ENCODE peak calls at places on chromosomes 7 and 10, in six cellular contexts. One of them, this sample, is unnamed. For H3K4me1, the result is how much of the 10 kb centered on the place peaks cover.

GRCh38 chr10:5945561-5946418 is 31.6 kb downstream of the IL15RA start:
- DNase-seq in endothelial cell of umbilical vein: peak
- DNase-seq in astrocyte: peak
- DNase-seq in PC-3: peak
- DNase-seq in thyroid gland: peak
- DNase-seq in lung: peak
- DNase-seq in this sample: peak

GRCh38 chr7:130486114-130486962 is 5.5 kb upstream of the MEST start:
- DNase-seq in endothelial cell of umbilical vein: peak
- DNase-seq in astrocyte: no peak
- DNase-seq in PC-3: peak
- DNase-seq in thyroid gland: peak
- DNase-seq in lung: peak
- DNase-seq in this sample: no peak

GRCh38 chr10:70927221-70927943 is 39.0 kb upstream of the PCBD1 start:
- DNase-seq in endothelial cell of umbilical vein: no peak
- DNase-seq in astrocyte: peak
- DNase-seq in PC-3: no peak
- DNase-seq in thyroid gland: no peak
- DNase-seq in lung: no peak
- DNase-seq in this sample: no peak

GRCh38 chr10:18486444-18486843 is 164.9 kb downstream of the NSUN6 start:
- DNase-seq in endothelial cell of umbilical vein: no peak
- DNase-seq in astrocyte: no peak
- DNase-seq in PC-3: no peak
- DNase-seq in thyroid gland: no peak
- DNase-seq in lung: no peak
- DNase-seq in this sample: no peak

GRCh38 chr10:598415-599170 is 90.9 kb downstream of the DIP2C start:
- DNase-seq in endothelial cell of umbilical vein: no peak
- DNase-seq in astrocyte: peak
- DNase-seq in PC-3: no peak
- DNase-seq in thyroid gland: no peak
- DNase-seq in lung: no peak
- DNase-seq in this sample: peak

GRCh38 chr7:112162161-112163020 is 43.8 kb downstream of the DOCK4 start:
- DNase-seq in endothelial cell of umbilical vein: peak
- DNase-seq in astrocyte: peak
- DNase-seq in PC-3: peak
- DNase-seq in thyroid gland: peak
- DNase-seq in lung: peak
- DNase-seq in this sample: peak

GRCh38 chr10:113538131-113538530 is 14.7 kb upstream of the HABP2 start:
- DNase-seq in endothelial cell of umbilical vein: no peak
- DNase-seq in astrocyte: no peak
- DNase-seq in PC-3: no peak
- DNase-seq in thyroid gland: no peak
- DNase-seq in lung: no peak
- DNase-seq in this sample: no peak

GRCh38 chr7:107948645-107949442 is 54.1 kb downstream of the LAMB1 start:
- DNase-seq in endothelial cell of umbilical vein: peak
- DNase-seq in astrocyte: peak
- DNase-seq in PC-3: peak
- DNase-seq in thyroid gland: no peak
- DNase-seq in lung: no peak
- DNase-seq in this sample: peak

GRCh38 chr7:143284591-143285453 is at the start of gene TMEM139:
- DNase-seq in endothelial cell of umbilical vein: no peak
- DNase-seq in astrocyte: no peak
- DNase-seq in PC-3: peak
- DNase-seq in thyroid gland: peak
- DNase-seq in lung: peak
- DNase-seq in this sample: no peak

GRCh38 chr7:157357129-157358040 is 20.6 kb downstream of the DNAJB6 start:
- DNase-seq in endothelial cell of umbilical vein: no peak
- DNase-seq in astrocyte: no peak
- DNase-seq in PC-3: no peak
- DNase-seq in thyroid gland: no peak
- DNase-seq in lung: no peak
- DNase-seq in this sample: no peak

GRCh38 chr7:130400120-130400572 is 19.9 kb downstream of the CPA1 start:
- DNase-seq in endothelial cell of umbilical vein: peak
- DNase-seq in astrocyte: peak
- DNase-seq in PC-3: no peak
- DNase-seq in thyroid gland: no peak
- DNase-seq in lung: no peak
- DNase-seq in this sample: peak

GRCh38 chr7:37054631-37055300 is 330.5 kb upstream of the AOAH start:
- DNase-seq in endothelial cell of umbilical vein: peak
- DNase-seq in astrocyte: peak
- DNase-seq in PC-3: no peak
- DNase-seq in thyroid gland: no peak
- DNase-seq in lung: no peak
- DNase-seq in this sample: peak

GRCh38 chr7:101308245-101309085 is 13.1 kb downstream of the IFT22 start:
- DNase-seq in endothelial cell of umbilical vein: peak
- DNase-seq in astrocyte: peak
- DNase-seq in PC-3: peak
- DNase-seq in thyroid gland: peak
- DNase-seq in lung: peak
- DNase-seq in this sample: peak

GRCh38 chr7:100080895-100081534 is 508 bp downstream of the ZNF3 start:
- DNase-seq in endothelial cell of umbilical vein: peak
- DNase-seq in astrocyte: no peak
- DNase-seq in PC-3: peak
- DNase-seq in thyroid gland: no peak
- DNase-seq in lung: no peak
- DNase-seq in this sample: peak

GRCh38 chr7:38052786-38053185 is 125.3 kb upstream of the STARD3NL start:
- DNase-seq in endothelial cell of umbilical vein: no peak
- DNase-seq in astrocyte: no peak
- DNase-seq in PC-3: no peak
- DNase-seq in thyroid gland: no peak
- DNase-seq in lung: no peak
- DNase-seq in this sample: no peak

GRCh38 chr7:126179916-126180315 is 1072.8 kb downstream of the GRM8 start:
- DNase-seq in endothelial cell of umbilical vein: no peak
- DNase-seq in astrocyte: no peak
- DNase-seq in PC-3: no peak
- DNase-seq in thyroid gland: no peak
- DNase-seq in lung: no peak
- DNase-seq in this sample: no peak

GRCh38 chr10:7288060-7288690 is 122.7 kb downstream of the SFMBT2 start:
- DNase-seq in endothelial cell of umbilical vein: no peak
- DNase-seq in astrocyte: no peak
- DNase-seq in PC-3: peak
- DNase-seq in thyroid gland: no peak
- DNase-seq in lung: no peak
- DNase-seq in this sample: no peak

GRCh38 chr7:43619213-43620012 is 36.5 kb downstream of the STK17A start:
- DNase-seq in endothelial cell of umbilical vein: no peak
- DNase-seq in astrocyte: no peak
- DNase-seq in PC-3: peak
- DNase-seq in thyroid gland: no peak
- DNase-seq in lung: no peak
- DNase-seq in this sample: peak

GRCh38 chr10:59631882-59632281 is 77.8 kb downstream of the SLC16A9 start:
- DNase-seq in endothelial cell of umbilical vein: no peak
- DNase-seq in astrocyte: no peak
- DNase-seq in PC-3: no peak
- DNase-seq in thyroid gland: no peak
- DNase-seq in lung: no peak
- DNase-seq in this sample: no peak

GRCh38 chr10:124992462-124993344 is 50.8 kb downstream of the ZRANB1 start:
- DNase-seq in endothelial cell of umbilical vein: peak
- DNase-seq in astrocyte: peak
- DNase-seq in PC-3: peak
- DNase-seq in thyroid gland: peak
- DNase-seq in lung: peak
- DNase-seq in this sample: peak

GRCh38 chr10:124993345-124993708 is 51.4 kb downstream of the ZRANB1 start:
- DNase-seq in endothelial cell of umbilical vein: no peak
- DNase-seq in astrocyte: no peak
- DNase-seq in PC-3: no peak
- DNase-seq in thyroid gland: no peak
- DNase-seq in lung: no peak
- DNase-seq in this sample: no peak

GRCh38 chr10:124989526-124989925 is 47.6 kb downstream of the ZRANB1 start:
- DNase-seq in endothelial cell of umbilical vein: no peak
- DNase-seq in astrocyte: no peak
- DNase-seq in PC-3: no peak
- DNase-seq in thyroid gland: no peak
- DNase-seq in lung: peak
- DNase-seq in this sample: no peak

GRCh38 chr10:124991872-124992271 is 49.9 kb downstream of the ZRANB1 start:
- DNase-seq in endothelial cell of umbilical vein: no peak
- DNase-seq in astrocyte: no peak
- DNase-seq in PC-3: no peak
- DNase-seq in thyroid gland: no peak
- DNase-seq in lung: no peak
- DNase-seq in this sample: no peak

DNA sequence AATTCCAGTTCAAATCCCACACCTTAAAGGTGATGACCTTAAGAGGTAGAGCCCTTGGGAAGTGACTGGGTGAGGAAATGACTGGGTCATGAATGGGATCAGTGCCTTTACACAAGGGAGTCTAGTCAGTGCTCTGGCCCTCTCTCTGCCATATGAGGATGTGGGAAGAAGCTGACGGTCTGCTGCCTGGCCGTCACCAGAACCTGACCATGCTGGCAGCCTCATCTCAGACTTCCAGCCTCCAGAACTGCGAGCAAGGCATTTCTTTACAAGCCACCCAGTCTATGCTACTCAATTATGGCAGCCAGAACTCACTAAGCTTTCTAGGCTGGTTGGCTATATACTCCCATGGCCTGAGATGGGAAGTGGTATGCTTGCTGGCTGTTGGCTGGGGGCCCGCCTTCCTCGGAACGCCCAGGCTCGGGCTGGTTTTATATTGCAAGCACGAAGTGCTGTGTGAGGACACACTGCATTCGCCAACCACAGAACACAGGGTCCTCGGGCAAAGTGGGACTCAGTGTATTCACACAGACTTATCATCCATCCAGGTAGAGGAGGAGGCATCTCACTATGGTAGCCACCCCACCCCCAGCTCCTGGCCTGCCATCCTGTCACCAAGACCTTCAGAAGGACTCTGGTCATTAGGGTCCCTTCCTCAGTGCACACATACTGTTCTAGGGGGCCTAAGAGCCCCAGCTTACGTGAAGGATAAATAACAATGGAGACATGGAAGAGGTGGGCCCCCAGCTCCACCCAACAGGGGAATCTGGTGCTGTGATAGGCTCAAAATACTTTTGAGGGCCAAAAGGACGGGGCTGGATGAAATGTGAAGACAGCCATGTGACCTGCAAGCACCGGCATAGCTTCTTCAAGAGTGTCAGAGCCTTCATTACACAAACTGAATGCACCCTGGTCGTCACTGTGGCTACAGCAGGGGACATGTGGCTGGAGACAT is 49.0 kb downstream of the ZRANB1 start:
- DNase-seq in endothelial cell of umbilical vein: no peak
- DNase-seq in astrocyte: no peak
- DNase-seq in PC-3: no peak
- DNase-seq in thyroid gland: no peak
- DNase-seq in lung: peak
- DNase-seq in this sample: no peak
- H3K4me1 ChIP-seq in endothelial cell of umbilical vein: under half
- H3K4me1 ChIP-seq in astrocyte: under half
- H3K4me1 ChIP-seq in PC-3: under half
- H3K4me1 ChIP-seq in thyroid gland: under half
- H3K4me1 ChIP-seq in lung: under half
- H3K4me1 ChIP-seq in this sample: under half

DNA sequence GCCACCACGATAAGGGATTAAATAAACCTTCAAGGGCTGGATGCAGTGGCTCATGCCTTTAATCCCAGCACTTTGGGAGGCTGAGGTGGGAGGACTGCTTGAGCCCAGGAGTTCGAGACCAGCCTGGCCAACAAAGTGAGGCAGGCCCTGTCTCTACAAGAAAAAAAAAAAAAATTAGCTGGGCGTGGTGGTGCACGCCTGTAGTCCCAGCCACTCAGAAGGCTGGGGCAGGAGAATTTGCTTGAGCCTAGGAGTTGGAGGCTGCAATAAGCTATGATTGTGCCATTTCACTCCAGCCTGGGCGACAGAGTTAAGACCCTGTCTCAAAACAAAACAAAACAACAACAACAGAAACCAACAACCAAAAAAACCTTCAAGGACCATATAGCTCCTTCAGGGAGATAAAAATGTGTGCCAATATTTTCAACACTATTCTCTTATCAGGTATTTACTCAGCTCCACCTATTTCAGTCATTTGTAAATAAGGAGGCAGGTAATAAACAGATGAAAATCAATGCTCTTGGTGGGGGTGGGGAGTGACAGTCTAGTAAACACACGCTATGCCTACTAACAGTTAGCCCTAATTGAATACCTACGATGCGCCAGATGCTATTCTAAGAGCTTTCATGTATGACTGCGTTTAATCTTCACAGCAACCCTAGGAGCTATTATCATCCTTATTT is 13.2 kb downstream of the BAIAP2L1 start:
- DNase-seq in endothelial cell of umbilical vein: no peak
- DNase-seq in astrocyte: no peak
- DNase-seq in PC-3: no peak
- DNase-seq in thyroid gland: no peak
- DNase-seq in lung: no peak
- DNase-seq in this sample: no peak
- H3K4me1 ChIP-seq in endothelial cell of umbilical vein: under half
- H3K4me1 ChIP-seq in astrocyte: under half
- H3K4me1 ChIP-seq in PC-3: under half
- H3K4me1 ChIP-seq in thyroid gland: under half
- H3K4me1 ChIP-seq in lung: under half
- H3K4me1 ChIP-seq in this sample: under half

GRCh38 chr7:105000190-105000589 is 13.8 kb upstream of the KMT2E start:
- DNase-seq in endothelial cell of umbilical vein: no peak
- DNase-seq in astrocyte: no peak
- DNase-seq in PC-3: no peak
- DNase-seq in thyroid gland: no peak
- DNase-seq in lung: no peak
- DNase-seq in this sample: no peak
- H3K4me1 ChIP-seq in endothelial cell of umbilical vein: under half
- H3K4me1 ChIP-seq in astrocyte: under half
- H3K4me1 ChIP-seq in PC-3: under half
- H3K4me1 ChIP-seq in thyroid gland: under half
- H3K4me1 ChIP-seq in lung: under half
- H3K4me1 ChIP-seq in this sample: half or more

GRCh38 chr10:78771215-78771614 is 297.6 kb upstream of the ZMIZ1 start:
- DNase-seq in endothelial cell of umbilical vein: no peak
- DNase-seq in astrocyte: no peak
- DNase-seq in PC-3: no peak
- DNase-seq in thyroid gland: no peak
- DNase-seq in lung: no peak
- DNase-seq in this sample: no peak

GRCh38 chr10:78774614-78774998 is 294.2 kb upstream of the ZMIZ1 start:
- DNase-seq in endothelial cell of umbilical vein: no peak
- DNase-seq in astrocyte: no peak
- DNase-seq in PC-3: no peak
- DNase-seq in thyroid gland: no peak
- DNase-seq in lung: no peak
- DNase-seq in this sample: no peak

GRCh38 chr10:78772486-78772885 is 296.3 kb upstream of the ZMIZ1 start:
- DNase-seq in endothelial cell of umbilical vein: no peak
- DNase-seq in astrocyte: no peak
- DNase-seq in PC-3: no peak
- DNase-seq in thyroid gland: no peak
- DNase-seq in lung: no peak
- DNase-seq in this sample: no peak

GRCh38 chr10:78772083-78772482 is 296.7 kb upstream of the ZMIZ1 start:
- DNase-seq in endothelial cell of umbilical vein: no peak
- DNase-seq in astrocyte: no peak
- DNase-seq in PC-3: no peak
- DNase-seq in thyroid gland: no peak
- DNase-seq in lung: no peak
- DNase-seq in this sample: no peak

GRCh38 chr10:78772986-78773530 is 295.7 kb upstream of the ZMIZ1 start:
- DNase-seq in endothelial cell of umbilical vein: no peak
- DNase-seq in astrocyte: no peak
- DNase-seq in PC-3: no peak
- DNase-seq in thyroid gland: peak
- DNase-seq in lung: no peak
- DNase-seq in this sample: no peak
- H3K4me1 ChIP-seq in endothelial cell of umbilical vein: under half
- H3K4me1 ChIP-seq in astrocyte: under half
- H3K4me1 ChIP-seq in PC-3: under half
- H3K4me1 ChIP-seq in thyroid gland: under half
- H3K4me1 ChIP-seq in lung: under half
- H3K4me1 ChIP-seq in this sample: under half

This sample was measured in adipocyte.